ENCODE peak calls at places on chromosome 2, in five cellular contexts. X, K, I, N and J are unnamed samples.

GRCh38 chr2:113876503-113877387 is 13.1 kb upstream of the ACTR3 start:
- DNase-seq in I (peak), X (no peak), N (no peak), K (no peak), J (no peak)

GRCh38 chr2:233912799-233913423 is 4.3 kb upstream of the TRPM8 start:
- DNase-seq in I (no peak), X (peak), K (no peak), N (no peak), J (peak)

GRCh38 chr2:237535385-237536082 is 30.8 kb upstream of the PRLH start:
- DNase-seq in K (no peak), X (no peak), N (no peak), I (no peak), J (no peak)

GRCh38 chr2:241130316-241130715 is 19.0 kb downstream of the PASK start:
- DNase-seq in K (no peak), I (no peak), X (no peak), N (peak), J (no peak)

GRCh38 chr2:44564752-44565151 is 203.0 kb downstream of the CAMKMT start:
- DNase-seq in I (no peak), K (no peak), N (no peak), X (no peak), J (no peak)

GRCh38 chr2:100739735-100740432 is 80.1 kb upstream of the NPAS2 start:
- DNase-seq in K (no peak), X (no peak), N (no peak), I (no peak), J (no peak)

GRCh38 chr2:215866594-215866993 is 146.8 kb downstream of the MREG start:
- DNase-seq in N (no peak), I (no peak), K (no peak), X (no peak), J (no peak)

GRCh38 chr2:106956416-106956815 is 70.4 kb upstream of the ST6GAL2 start:
- DNase-seq in I (no peak), K (no peak), X (no peak), N (no peak), J (no peak)

GRCh38 chr2:155727097-155727906 is 605.2 kb downstream of the NR4A2 start:
- DNase-seq in I (no peak), N (no peak), K (no peak), X (no peak), J (no peak)

GRCh38 chr2:37837576-37838335 is 87.3 kb upstream of the RMDN2 start:
- DNase-seq in N (peak), K (peak), I (no peak), X (no peak), J (peak)

DNA sequence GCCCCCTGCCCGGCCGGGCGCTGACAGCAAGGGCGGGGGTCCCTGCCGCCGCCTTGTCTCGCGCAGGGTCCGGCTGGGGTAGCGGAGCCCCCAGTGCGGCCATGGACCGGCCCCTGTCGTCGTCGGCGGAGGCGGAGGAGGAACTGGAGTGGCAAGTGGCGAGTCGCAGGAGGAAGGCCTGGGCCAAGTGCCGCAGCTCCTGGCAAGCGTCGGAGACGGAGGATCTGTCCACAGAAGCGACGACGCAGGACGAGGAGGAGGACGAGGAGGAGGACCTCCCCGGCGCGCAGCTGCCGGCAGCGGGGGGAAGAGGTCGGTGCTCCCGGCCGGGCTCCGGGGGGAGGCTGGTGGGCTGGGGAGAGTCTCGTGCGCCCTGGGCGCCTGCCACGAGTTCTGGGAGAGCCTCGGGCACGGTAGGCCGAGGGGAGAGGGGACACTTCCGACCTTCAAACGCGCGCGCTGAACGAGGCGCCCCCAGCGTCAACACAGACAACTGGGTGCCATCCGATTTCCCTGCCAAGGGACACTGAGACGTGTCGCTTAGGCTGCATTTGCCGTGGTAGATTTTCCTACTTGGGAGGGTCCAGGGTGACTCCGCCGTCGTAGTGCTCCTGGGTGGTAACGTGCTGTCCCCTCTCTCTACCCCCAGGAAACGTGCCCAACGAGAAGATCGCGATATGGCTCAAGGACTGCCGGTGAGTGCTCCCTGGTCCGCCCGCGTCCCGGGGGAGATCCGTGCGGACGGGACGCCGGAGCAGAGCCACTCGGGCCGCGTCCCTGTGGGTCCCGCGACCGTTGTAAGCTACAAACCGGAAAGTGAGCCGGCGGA is 650 bp downstream of the ITPRID2 start:
- DNase-seq in I (peak), K (peak), N (peak), X (peak), J (peak)
- TF ChIP-seq POLR2A in I (no peak), K (peak), N (peak), X (peak), J (no peak)

DNA sequence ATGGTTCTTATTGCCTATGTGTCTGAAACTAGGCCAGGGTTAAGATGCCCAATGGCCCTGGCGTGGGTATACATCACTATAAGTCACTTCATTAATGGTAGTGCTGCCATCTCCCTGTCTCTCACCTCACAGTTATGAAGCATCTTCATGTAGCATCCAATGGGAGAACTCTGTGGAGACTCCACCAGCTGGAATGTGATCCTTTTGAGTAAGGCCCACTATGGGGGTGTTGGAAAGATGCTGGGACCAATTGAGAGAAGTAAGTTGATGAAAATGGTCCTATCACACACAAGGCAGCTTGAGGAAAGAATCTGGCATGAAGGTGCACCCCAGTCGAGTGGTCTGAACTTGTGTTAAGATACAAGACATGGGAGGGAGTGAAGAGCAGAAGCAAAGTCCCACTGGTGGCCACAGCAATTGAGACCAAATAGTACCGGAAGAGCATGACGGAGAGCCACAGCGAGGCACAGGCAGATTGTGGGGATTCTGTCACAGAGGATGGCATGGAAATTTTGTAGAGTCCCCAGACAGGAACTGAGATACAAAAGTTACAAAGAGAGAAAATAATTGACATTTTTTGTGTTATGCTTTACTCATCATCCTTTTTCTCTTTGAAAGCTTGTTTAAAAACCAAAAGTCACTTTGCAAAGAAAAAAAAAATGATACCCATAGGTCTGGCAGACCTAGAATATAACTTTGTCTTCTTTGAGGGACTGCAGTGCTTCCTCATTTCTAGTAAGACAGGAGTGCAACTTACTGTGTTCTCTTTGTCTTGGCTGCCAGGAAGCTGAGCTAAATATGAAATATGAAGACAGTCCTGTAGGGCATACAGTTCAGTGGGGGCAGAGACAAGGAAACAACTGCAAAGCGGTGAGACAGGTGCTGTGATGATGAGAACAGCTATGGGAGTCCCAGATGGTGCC is 4.9 kb downstream of the ARHGAP25 start:
- DNase-seq in N (no peak), K (no peak), I (no peak), X (no peak), J (no peak)
- TF ChIP-seq POLR2A in N (no peak), K (no peak), I (no peak), X (no peak), J (no peak)

DNA sequence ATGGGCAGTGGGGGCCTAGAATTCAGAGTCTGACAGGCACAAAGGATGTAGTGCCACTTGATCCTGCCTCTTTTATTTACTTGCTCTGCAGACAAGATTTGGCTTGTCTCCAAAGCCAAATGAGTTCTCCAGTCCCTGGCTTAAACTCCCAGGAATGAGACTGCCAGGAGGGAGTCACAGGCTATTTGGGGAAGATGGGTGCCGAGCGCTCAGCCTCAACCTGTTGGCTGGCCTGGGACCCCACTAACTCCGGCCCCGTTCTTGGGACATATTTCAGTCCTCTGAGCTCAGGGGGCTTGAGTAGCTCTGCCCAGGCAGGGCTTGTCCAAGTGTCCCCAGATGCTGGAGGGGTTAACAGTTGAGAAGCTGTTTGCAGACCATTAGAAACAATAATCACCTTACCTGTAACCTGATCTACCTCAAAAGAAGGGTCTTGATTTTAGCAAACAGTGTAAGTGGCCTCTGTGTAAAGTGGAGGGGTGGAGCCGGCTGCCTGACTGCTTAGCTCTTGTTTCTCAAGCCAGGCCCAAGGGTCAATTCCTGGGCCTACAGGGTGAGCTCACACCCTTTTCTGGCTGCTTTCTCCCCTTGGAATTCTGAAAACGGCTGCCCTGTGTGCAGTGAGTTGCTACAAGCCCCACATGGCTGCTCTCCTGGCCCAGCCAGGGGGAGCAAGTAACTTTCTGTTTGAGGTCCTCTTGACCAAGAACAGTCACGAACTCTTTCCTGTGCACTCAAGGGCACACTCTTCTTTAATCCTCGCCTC is 27.1 kb upstream of the FZD5 start:
- DNase-seq in X (peak), I (peak), N (no peak), K (no peak), J (peak)
- TF ChIP-seq POLR2A in X (no peak), I (no peak), N (no peak), K (no peak), J (no peak)

GRCh38 chr2:10133007-10133647 is 10.6 kb downstream of the RRM2 start:
- DNase-seq in N (peak), X (no peak), K (no peak), I (no peak), J (no peak)

GRCh38 chr2:10139536-10139935 is 17.0 kb downstream of the RRM2 start:
- DNase-seq in X (no peak), N (no peak), K (no peak), I (no peak), J (no peak)

GRCh38 chr2:10135296-10136089 is 13.0 kb downstream of the RRM2 start:
- DNase-seq in N (no peak), K (no peak), I (no peak), X (peak), J (peak)

GRCh38 chr2:10137053-10137843 is 14.7 kb downstream of the RRM2 start:
- DNase-seq in X (no peak), I (no peak), K (no peak), N (peak), J (no peak)

DNA sequence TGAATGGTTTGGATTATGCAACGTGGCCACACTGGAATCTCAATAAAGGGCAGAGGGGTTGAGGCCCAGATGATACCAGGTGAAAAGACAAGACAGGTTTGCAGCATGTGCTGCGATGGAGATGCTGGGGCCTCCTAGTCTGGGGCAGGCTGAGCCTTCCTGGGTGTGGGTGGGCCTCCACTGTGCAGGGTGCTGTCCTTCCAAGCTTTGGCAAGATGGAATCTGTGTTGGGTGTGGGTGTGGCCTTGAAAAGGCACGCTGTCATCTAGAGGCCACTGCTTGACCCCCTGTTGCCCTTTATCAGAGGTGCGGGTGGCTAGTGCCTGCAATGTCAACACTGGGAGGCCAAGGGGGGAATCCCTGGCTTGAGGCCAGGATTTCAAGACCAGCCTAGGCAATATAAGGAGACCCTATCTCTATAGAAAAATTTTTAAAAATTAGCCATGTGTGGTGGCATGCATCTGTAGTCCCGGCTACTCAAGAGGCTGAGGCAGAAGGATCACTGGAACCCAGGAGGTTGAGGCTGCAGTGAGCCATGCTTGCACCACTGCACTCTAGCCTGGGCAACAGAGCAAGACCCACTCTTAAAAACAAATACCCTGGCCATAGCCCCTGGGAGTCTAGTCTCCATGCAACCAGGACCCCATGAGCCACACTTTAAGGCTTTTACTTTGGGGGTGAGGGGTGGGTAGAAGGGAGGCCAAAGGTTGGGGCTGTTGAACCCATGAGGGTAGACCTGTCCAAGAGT is 13.8 kb downstream of the RRM2 start:
- DNase-seq in X (peak), N (peak), K (no peak), I (no peak), J (no peak)
- TF ChIP-seq POLR2A in X (no peak), N (no peak), K (no peak), I (no peak), J (no peak)

GRCh38 chr2:61853848-61854434 is at the start of gene FAM161A:
- DNase-seq in I (peak), X (peak), K (peak), N (peak), J (peak)
- TF ChIP-seq POLR2A in I (no peak), X (peak), K (peak), N (no peak), J (no peak)

GRCh38 chr2:46314065-46314835 is 17.0 kb downstream of the EPAS1 start:
- DNase-seq in X (no peak), N (no peak), K (no peak), I (no peak), J (no peak)

GRCh38 chr2:46318579-46319460 is 21.6 kb downstream of the EPAS1 start:
- DNase-seq in X (no peak), I (no peak), K (no peak), N (no peak), J (no peak)

GRCh38 chr2:46317092-46317486 is 19.9 kb downstream of the EPAS1 start:
- DNase-seq in N (no peak), X (no peak), K (no peak), I (no peak), J (no peak)

GRCh38 chr2:46313063-46313462 is 15.9 kb downstream of the EPAS1 start:
- DNase-seq in N (no peak), K (no peak), X (no peak), I (no peak), J (no peak)

DNA sequence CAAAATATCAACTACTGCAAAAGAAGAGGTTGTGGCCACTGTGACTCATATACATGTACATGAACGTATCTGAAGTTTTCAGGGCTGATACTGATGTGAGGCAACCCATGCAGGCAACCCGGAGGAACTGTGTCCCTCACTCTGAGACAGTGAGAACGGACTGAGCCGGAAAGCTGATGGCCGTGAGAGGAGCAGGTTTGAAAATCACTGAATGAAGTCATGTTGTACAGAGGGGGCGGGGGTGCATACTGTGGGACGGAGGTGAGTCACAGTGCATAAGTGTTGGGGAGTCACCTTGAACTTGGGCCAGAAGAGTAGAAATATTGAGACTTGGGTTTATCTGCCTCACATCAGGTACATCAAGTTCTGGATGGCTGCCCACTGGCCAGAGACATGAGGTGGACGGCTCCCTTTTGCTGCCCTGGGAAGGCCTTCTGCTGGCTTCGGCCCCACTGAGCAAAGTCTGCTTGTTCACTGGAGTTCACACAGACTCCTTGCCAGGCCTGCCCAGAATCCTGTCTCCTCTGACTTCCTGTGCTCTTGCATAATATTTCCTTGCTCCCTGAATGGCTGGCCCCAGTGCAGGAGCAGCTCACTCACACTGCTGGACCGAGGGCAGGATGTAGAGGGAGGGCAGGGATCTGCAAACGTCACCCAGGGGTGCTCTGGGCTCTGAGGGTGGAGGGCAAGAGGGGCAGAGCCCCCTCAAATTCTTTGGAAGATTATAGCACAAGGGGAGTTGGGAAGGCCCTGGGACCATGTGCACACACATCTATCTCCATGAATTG is 18.1 kb downstream of the EPAS1 start:
- DNase-seq in N (peak), K (peak), I (peak), X (peak), J (peak)
- TF ChIP-seq POLR2A in N (no peak), K (peak), I (no peak), X (peak), J (peak)